ENCODE peak calls at places on chromosomes 2 and 18, in ten cellular contexts. U is upper lobe of left lung, K is HCT116, V is endothelial cell of umbilical vein, H is transverse colon, J is H1, X is prostate gland, I is stomach, A is spleen, P is sigmoid colon. L is an unnamed sample.

GRCh38 chr18:52764271-52764670 is 424.3 kb downstream of the DCC start:
- DNase-seq in V (no peak), X (no peak), A (no peak), I (no peak), H (no peak), U (no peak), J (no peak), K (no peak), P (no peak), L (no peak)

GRCh38 chr18:48728204-48728833 is 189.5 kb downstream of the CTIF start:
- DNase-seq in V (peak), I (no peak), P (no peak), J (no peak), A (no peak), X (no peak), K (no peak), U (no peak), H (no peak), L (no peak)

GRCh38 chr2:29042581-29043075 is 31.7 kb downstream of the PCARE start:
- DNase-seq in I (no peak), X (no peak), P (no peak), J (no peak), A (no peak), H (no peak), K (no peak), V (peak), U (no peak), L (no peak)

GRCh38 chr2:101328474-101329007 is 20.0 kb upstream of the RNF149 start:
- DNase-seq in A (no peak), P (no peak), I (no peak), K (no peak), V (peak), H (peak), U (no peak), J (no peak), X (no peak), L (no peak)

GRCh38 chr2:24082787-24083566 is 1.7 kb downstream of the TP53I3 start:
- DNase-seq in J (no peak), I (no peak), P (no peak), V (no peak), U (no peak), X (no peak), A (peak), H (no peak), K (no peak), L (no peak)

GRCh38 chr2:226622484-226622883 is 177.1 kb downstream of the IRS1 start:
- DNase-seq in J (no peak), U (no peak), K (no peak), X (no peak), I (no peak), H (no peak), A (no peak), P (no peak), V (no peak), L (no peak)

GRCh38 chr18:4096501-4096900 is 358.6 kb downstream of the DLGAP1 start:
- DNase-seq in P (no peak), X (peak), A (no peak), J (no peak), K (no peak), V (no peak), U (no peak), H (no peak), I (no peak), L (no peak)

GRCh38 chr2:176612736-176613135 is 343.5 kb downstream of the MTX2 start:
- DNase-seq in X (no peak), H (no peak), U (no peak), K (no peak), P (no peak), A (no peak), I (no peak), J (no peak), V (peak), L (no peak)

GRCh38 chr18:50111398-50111797 is 83.5 kb downstream of the MYO5B start:
- DNase-seq in U (no peak), K (no peak), I (no peak), J (no peak), H (no peak), V (no peak), P (no peak), X (no peak), A (no peak), L (no peak)

GRCh38 chr2:33672389-33672788 is 73.3 kb upstream of the FAM98A start:
- DNase-seq in V (no peak), J (no peak), I (no peak), P (no peak), K (no peak), H (no peak), X (no peak), A (no peak), U (no peak), L (no peak)

GRCh38 chr2:179376881-179377280 is 112.2 kb upstream of the SESTD1 start:
- DNase-seq in I (no peak), P (no peak), V (no peak), U (no peak), J (no peak), A (no peak), X (no peak), K (no peak), H (no peak), L (no peak)

GRCh38 chr18:73408434-73408833 is 540.6 kb upstream of the NETO1 start:
- DNase-seq in I (no peak), V (no peak), P (no peak), U (no peak), H (no peak), A (no peak), X (no peak), K (no peak), J (no peak), L (no peak)

GRCh38 chr2:188522517-188522916 is 230.8 kb downstream of the GULP1 start:
- DNase-seq in U (no peak), V (no peak), J (no peak), A (no peak), I (no peak), H (no peak), K (no peak), X (no peak), P (no peak), L (no peak)

GRCh38 chr2:128323501-128323931 is 4.8 kb upstream of the HS6ST1 start:
- DNase-seq in P (peak), I (peak), U (peak), X (no peak), V (no peak), H (no peak), A (no peak), K (no peak), J (no peak), L (no peak)

GRCh38 chr2:12076810-12077209 is 330.4 kb downstream of the LPIN1 start:
- DNase-seq in I (no peak), H (no peak), A (no peak), P (no peak), J (no peak), X (no peak), V (no peak), K (no peak), U (no peak), L (no peak)

GRCh38 chr2:1518891-1519530 is 105.7 kb downstream of the TPO start:
- DNase-seq in J (no peak), V (no peak), K (no peak), A (peak), X (no peak), U (peak), P (peak), H (peak), I (no peak), L (no peak)

GRCh38 chr2:134021830-134022524 is 231.9 kb upstream of the MGAT5 start:
- DNase-seq in H (no peak), P (no peak), U (no peak), I (no peak), A (no peak), X (no peak), V (no peak), K (no peak), J (no peak), L (no peak)

GRCh38 chr18:45071959-45072358 is 391.3 kb downstream of the SETBP1 start:
- DNase-seq in J (no peak), X (no peak), P (no peak), V (no peak), A (no peak), I (no peak), U (no peak), H (no peak), K (no peak), L (no peak)

GRCh38 chr18:32550958-32551357 is 80.3 kb upstream of the GAREM1 start:
- DNase-seq in I (no peak), H (no peak), A (no peak), P (no peak), U (no peak), X (no peak), J (no peak), V (no peak), K (peak), L (no peak)

GRCh38 chr2:148876190-148876588 is 1.2 kb downstream of the KIF5C start:
- DNase-seq in K (no peak), V (no peak), I (no peak), J (peak), X (no peak), P (no peak), H (no peak), A (peak), U (peak), L (no peak)

GRCh38 chr18:24995056-24995455 is 356.9 kb downstream of the ZNF521 start:
- DNase-seq in H (no peak), P (no peak), K (no peak), A (no peak), I (no peak), X (no peak), J (no peak), U (no peak), V (no peak), L (no peak)

GRCh38 chr2:222320441-222321395 is 21.9 kb upstream of the PAX3 start:
- DNase-seq in P (no peak), I (no peak), J (peak), K (no peak), H (no peak), U (peak), X (no peak), V (peak), A (peak), L (no peak)

GRCh38 chr2:50850290-50850969 is 181.5 kb downstream of the NRXN1 start:
- DNase-seq in A (no peak), J (no peak), H (no peak), U (no peak), V (no peak), I (no peak), X (no peak), P (no peak), K (no peak), L (no peak)

GRCh38 chr2:125224830-125225229 is 1199.7 kb downstream of the CNTNAP5 start:
- DNase-seq in J (no peak), V (no peak), X (no peak), I (no peak), U (no peak), A (no peak), P (no peak), H (no peak), K (no peak), L (no peak)

GRCh38 chr2:133774675-133775005 is 206.4 kb upstream of the NCKAP5 start:
- DNase-seq in P (peak), U (no peak), V (no peak), H (peak), X (peak), A (no peak), J (no peak), I (peak), K (no peak), L (no peak)

GRCh38 chr2:29920631-29921559 is 491 bp downstream of the ALK start:
- DNase-seq in H (no peak), V (no peak), P (no peak), I (no peak), J (peak), K (no peak), A (no peak), U (peak), X (no peak), L (no peak)

GRCh38 chr18:48927286-48928080 is 23.3 kb downstream of the SMAD7 start:
- DNase-seq in P (no peak), K (no peak), H (no peak), V (no peak), I (no peak), J (no peak), A (no peak), U (no peak), X (no peak), L (no peak)

GRCh38 chr18:37390687-37391086 is 174.9 kb downstream of the CELF4 start:
- DNase-seq in X (no peak), J (no peak), P (no peak), H (no peak), K (no peak), A (peak), V (no peak), I (no peak), U (no peak), L (no peak)

GRCh38 chr18:10860382-10860781 is 289.0 kb downstream of the PIEZO2 start:
- DNase-seq in V (no peak), A (no peak), J (no peak), H (no peak), I (no peak), K (no peak), X (no peak), U (no peak), P (no peak), L (no peak)

GRCh38 chr2:45190481-45190880 is 181.2 kb upstream of the SIX2 start:
- DNase-seq in V (no peak), U (peak), P (no peak), I (no peak), X (no peak), A (no peak), K (no peak), J (no peak), H (no peak), L (no peak)

GRCh38 chr18:44789704-44790103 is 109.0 kb downstream of the SETBP1 start:
- DNase-seq in J (no peak), U (no peak), P (no peak), X (no peak), V (peak), H (no peak), I (no peak), A (no peak), K (no peak), L (no peak)

GRCh38 chr2:147025611-147026010 is 819.2 kb upstream of the ACVR2A start:
- DNase-seq in V (no peak), A (no peak), P (no peak), X (peak), K (no peak), J (no peak), U (no peak), I (no peak), H (no peak), L (no peak)

GRCh38 chr2:235268535-235268934 is 225.3 kb upstream of the AGAP1 start:
- DNase-seq in P (no peak), J (no peak), U (no peak), X (no peak), I (no peak), H (no peak), A (no peak), V (peak), K (no peak), L (no peak)

GRCh38 chr2:223238301-223238700 is 186.3 kb downstream of the KCNE4 start:
- DNase-seq in V (peak), U (no peak), K (no peak), A (no peak), I (no peak), J (no peak), X (no peak), H (no peak), P (no peak), L (no peak)

GRCh38 chr2:224983719-224984388 is 58.4 kb downstream of the DOCK10 start:
- DNase-seq in A (no peak), V (no peak), I (no peak), X (no peak), P (no peak), K (no peak), J (no peak), H (no peak), U (no peak), L (no peak)
- H3K4me3 ChIP-seq in A (peak), V (no peak), I (peak), X (no peak), P (peak), K (no peak), J (no peak), H (peak), U (peak), L (peak)

DNA sequence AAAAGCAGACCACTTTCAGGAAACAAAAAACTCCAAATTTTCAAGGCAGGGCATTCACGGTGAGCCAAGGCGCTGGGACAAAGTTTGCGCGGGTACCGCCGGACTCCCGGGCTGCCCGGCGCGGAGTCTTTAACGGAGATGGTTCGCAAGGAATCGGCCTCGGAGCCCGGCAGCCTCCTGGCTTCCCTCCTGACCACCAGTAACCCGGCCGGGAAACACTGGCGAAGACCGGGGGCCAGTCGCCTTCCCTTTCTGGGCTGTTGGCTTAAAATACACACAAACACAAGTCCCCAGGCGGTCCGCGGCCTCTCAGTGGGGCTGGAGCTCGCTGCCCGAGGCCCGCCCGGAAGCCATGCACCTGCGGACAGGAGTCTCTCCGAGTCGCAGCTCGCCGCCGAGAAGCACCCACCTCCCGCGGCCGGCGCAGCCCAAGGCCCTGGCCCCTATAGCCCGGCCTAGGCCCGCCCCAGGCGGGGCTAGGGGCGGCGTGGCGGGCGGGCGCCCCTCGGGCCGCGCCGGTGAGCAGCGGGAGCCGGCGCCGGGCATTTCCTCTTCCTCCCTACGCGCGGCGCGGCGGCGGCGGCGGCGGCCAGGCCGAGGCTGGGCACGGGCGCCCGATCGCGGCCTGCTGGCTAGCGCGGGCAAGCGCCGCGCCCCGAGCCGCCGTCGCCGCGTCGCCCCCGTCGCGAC is 550 bp upstream of the KCMF1 start:
- DNase-seq in J (peak), X (peak), K (no peak), A (peak), H (peak), U (peak), I (peak), V (peak), P (peak), L (peak)
- TF ChIP-seq POLR2AphosphoS5 in J (peak), X (no peak), K (peak), A (peak), H (peak), U (peak), I (no peak), V (peak), P (peak), L (no peak)

GRCh38 chr2:16664052-16664731 is 1.4 kb downstream of the CYRIA start:
- DNase-seq in K (no peak), P (peak), U (peak), X (peak), J (no peak), A (peak), V (peak), H (peak), I (no peak), L (no peak)

GRCh38 chr2:16664809-16665745 is 557 bp downstream of the CYRIA start:
- DNase-seq in X (no peak), K (no peak), V (no peak), P (peak), H (no peak), I (no peak), J (no peak), U (no peak), A (peak), L (no peak)

GRCh38 chr2:16662440-16662839 is 3.2 kb downstream of the CYRIA start:
- DNase-seq in X (no peak), U (no peak), A (no peak), J (no peak), K (no peak), V (peak), H (no peak), I (no peak), P (peak), L (no peak)

GRCh38 chr2:16661936-16662335 is 3.7 kb downstream of the CYRIA start:
- DNase-seq in I (no peak), X (no peak), H (no peak), V (no peak), J (no peak), K (no peak), P (no peak), U (no peak), A (no peak), L (no peak)

DNA sequence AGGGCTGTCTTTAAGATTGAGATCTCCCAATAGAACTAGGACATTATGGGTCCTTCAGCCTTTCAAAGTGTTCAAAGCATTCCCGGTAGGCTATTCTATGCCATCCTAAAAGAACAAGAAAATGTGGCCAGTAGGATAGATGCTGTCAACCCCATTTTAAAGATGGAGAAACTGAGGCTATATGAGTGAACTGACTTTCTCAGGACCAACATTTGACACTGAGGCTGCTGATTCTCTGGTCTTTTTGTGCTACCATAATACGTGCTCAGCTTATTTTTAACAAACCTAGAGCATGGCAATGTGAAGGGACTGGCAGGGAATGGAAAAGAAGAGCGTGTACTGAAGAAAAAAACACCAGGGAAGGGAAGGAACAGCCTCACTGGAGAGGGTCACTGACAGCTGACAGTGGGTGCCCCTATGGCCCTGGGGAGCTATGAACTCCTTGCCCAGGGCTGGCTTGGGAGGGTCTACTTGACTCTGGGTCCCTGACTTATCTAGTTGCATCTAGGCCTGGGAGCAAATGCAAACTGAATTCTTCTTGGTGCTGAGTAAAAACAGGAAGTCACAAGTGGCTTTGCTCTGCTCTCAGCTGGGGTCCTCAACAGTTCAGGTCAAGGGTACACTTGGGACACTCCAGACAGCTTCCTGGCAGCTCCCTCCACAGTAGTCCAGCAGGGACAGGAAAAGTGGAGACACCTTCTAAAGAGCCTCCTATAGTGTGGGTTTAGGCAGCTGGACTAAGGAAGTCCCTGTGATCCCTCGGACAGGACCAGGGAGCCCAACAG is 2.3 kb downstream of the CYRIA start:
- DNase-seq in V (no peak), K (no peak), U (no peak), H (no peak), A (no peak), J (no peak), P (no peak), I (no peak), X (no peak), L (no peak)
- TF ChIP-seq POLR2A in V (no peak), K (no peak), U (no peak), H (no peak), A (peak), J (no peak), P (no peak), I (no peak), X (no peak), L (no peak)

DNA sequence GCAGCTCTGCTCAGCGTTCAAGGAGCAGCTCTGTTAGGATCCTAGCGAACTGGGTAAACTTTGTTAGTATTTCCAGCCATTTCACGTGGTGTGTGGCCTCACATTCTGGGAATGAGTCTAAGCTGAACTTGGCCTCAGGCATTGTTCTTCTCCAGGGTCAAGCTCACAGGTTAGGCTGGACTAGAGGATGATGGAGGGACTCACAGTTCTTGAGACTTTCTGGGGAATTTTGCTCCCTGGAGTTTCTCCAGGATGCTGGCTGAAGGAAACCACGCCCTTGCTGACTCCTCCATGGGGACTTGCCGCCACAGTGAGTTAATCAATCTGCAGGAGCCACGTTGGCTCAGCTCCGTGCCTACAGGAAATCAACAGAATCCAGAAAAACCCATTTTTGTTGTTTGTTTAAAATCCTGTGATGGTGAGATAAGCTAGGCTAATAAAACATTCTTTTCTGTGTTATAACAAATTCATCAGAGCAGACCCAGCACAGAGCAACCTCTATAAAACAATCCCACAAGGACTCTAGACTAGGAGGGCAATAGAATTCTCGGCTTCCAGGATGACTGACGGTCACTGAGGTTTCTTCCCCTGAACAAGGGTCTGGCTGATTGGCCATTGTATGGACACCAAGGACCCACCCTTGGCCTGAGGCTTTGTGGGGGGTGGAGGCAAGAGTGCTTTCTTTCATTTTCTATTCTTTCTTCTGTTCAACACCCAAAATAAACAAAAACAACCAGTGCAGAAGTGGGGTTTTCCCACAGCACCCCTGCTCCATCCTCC is 12.6 kb downstream of the CNDP1 start:
- DNase-seq in V (peak), X (no peak), I (peak), H (no peak), A (no peak), K (no peak), P (no peak), U (no peak), J (no peak), L (no peak)
- H3K4me3 ChIP-seq in V (no peak), X (no peak), I (no peak), H (no peak), A (no peak), K (no peak), P (no peak), U (no peak), J (no peak), L (no peak)

L was measured in breast epithelium.